ENCODE peak calls at places on chromosomes 7 and 10, in ten cellular contexts. X is osteoblast, B is GM23248, Z is H9, K is A549, J is astrocyte, V is heart right ventricle, O is uterus, P is AG04450, A is breast epithelium. W is an unnamed sample.

GRCh38 chr7:68821846-68822245 is 776.4 kb upstream of the AUTS2 start:
- DNase-seq in J (no peak), B (no peak), O (no peak), V (no peak), A (no peak), K (no peak), P (no peak), X (no peak), Z (no peak), W (no peak)

GRCh38 chr7:90599892-90600555 is 3.9 kb downstream of the CDK14 start:
- DNase-seq in A (no peak), X (no peak), O (no peak), J (no peak), Z (no peak), V (no peak), K (no peak), P (no peak), B (peak; percentile 52), W (no peak)

GRCh38 chr10:70355234-70356021 is 27.0 kb downstream of the LRRC20 start:
- DNase-seq in K (no peak), A (no peak), O (no peak), V (no peak), J (no peak), Z (no peak), B (no peak), P (no peak), X (no peak), W (no peak)

GRCh38 chr10:94224656-94225055 is 138.1 kb downstream of the NOC3L start:
- DNase-seq in X (peak; percentile 74), O (no peak), V (no peak), K (peak; percentile 45), P (no peak), J (peak; percentile 58), B (peak; percentile 81), A (no peak), Z (no peak), W (no peak)

GRCh38 chr7:143901360-143901709 is 641 bp downstream of the TCAF1 start:
- DNase-seq in P (no peak), B (peak; percentile 71), J (peak; percentile 60), A (peak; percentile 52), K (no peak), V (peak; percentile 39), Z (no peak), O (peak; percentile 45), X (no peak), W (no peak)

GRCh38 chr10:103244663-103245271 is 920 bp upstream of the RPEL1 start:
- DNase-seq in P (peak; percentile 66), Z (peak; percentile 85), B (peak; percentile 82), V (peak; percentile 48), O (peak; percentile 69), A (peak; percentile 76), K (peak; percentile 90), J (no peak), X (peak; percentile 97), W (peak; percentile 72)

GRCh38 chr7:106112972-106113421 is 885 bp upstream of the SYPL1 start:
- DNase-seq in A (no peak), Z (no peak), X (no peak), P (no peak), J (no peak), B (no peak), K (no peak), O (no peak), V (no peak), W (no peak)

GRCh38 chr7:7696458-7697119 is 21.8 kb downstream of the RPA3 start:
- DNase-seq in A (no peak), K (no peak), V (no peak), J (peak; percentile 49), O (no peak), P (no peak), Z (no peak), B (peak; percentile 65), X (no peak), W (peak; percentile 34)

GRCh38 chr10:83983578-83984255 is 155.6 kb upstream of the GHITM start:
- DNase-seq in A (no peak), Z (peak; percentile 66), V (no peak), O (no peak), B (no peak), K (peak; percentile 5), P (no peak), X (no peak), J (peak; percentile 27), W (no peak)

GRCh38 chr7:7534031-7534430 is 1.6 kb downstream of the COL28A1 start:
- DNase-seq in K (no peak), X (no peak), Z (no peak), P (no peak), V (no peak), B (no peak), O (no peak), A (no peak), J (no peak), W (no peak)

GRCh38 chr7:47724335-47724982 is 142.5 kb upstream of the TNS3 start:
- DNase-seq in K (peak; percentile 22), J (peak; percentile 90), B (peak; percentile 66), A (no peak), Z (peak; percentile 51), V (no peak), P (peak; percentile 82), O (no peak), X (peak; percentile 92), W (peak; percentile 75)

GRCh38 chr10:21524526-21525366 is 736 bp downstream of the SKIDA1 start:
- DNase-seq in B (peak; percentile 82), K (peak; percentile 53), J (peak; percentile 66), Z (no peak), O (no peak), P (no peak), A (no peak), V (no peak), X (peak; percentile 56), W (no peak)

GRCh38 chr7:2760098-2760889 is 72.3 kb downstream of the AMZ1 start:
- DNase-seq in Z (peak; percentile 67), B (peak; percentile 76), A (no peak), O (peak; percentile 72), V (peak; percentile 52), J (no peak), P (no peak), K (peak; percentile 87), X (peak; percentile 64), W (peak; percentile 42)

GRCh38 chr10:73576178-73576889 is 14.8 kb downstream of the USP54 start:
- DNase-seq in Z (no peak), A (no peak), P (peak; percentile 59), K (peak; percentile 19), X (peak; percentile 62), B (peak; percentile 93), J (peak; percentile 83), V (no peak), O (peak; percentile 80), W (no peak)

GRCh38 chr7:37371755-37372154 is 76.9 kb downstream of the ELMO1 start:
- DNase-seq in A (no peak), O (no peak), V (no peak), X (no peak), B (no peak), P (no peak), J (no peak), K (no peak), Z (no peak), W (no peak)

GRCh38 chr7:55325371-55325792 is 39.8 kb upstream of the LANCL2 start:
- DNase-seq in K (no peak), A (no peak), V (peak; percentile 43), P (peak; percentile 80), J (peak; percentile 95), X (peak; percentile 95), Z (no peak), B (peak; percentile 96), O (no peak), W (no peak)

GRCh38 chr10:94403034-94403822 is 887 bp downstream of the TBC1D12 start:
- DNase-seq in O (peak; percentile 33), A (peak; percentile 66), Z (peak; percentile 47), P (peak; percentile 16), B (peak; percentile 86), J (peak; percentile 67), K (peak; percentile 75), X (peak; percentile 85), V (peak; percentile 64), W (peak; percentile 58)

GRCh38 chr7:84617265-84618030 is 422.9 kb upstream of the SEMA3A start:
- DNase-seq in J (peak; percentile 41), X (no peak), Z (no peak), A (no peak), B (no peak), V (no peak), O (no peak), P (no peak), K (no peak), W (no peak)

GRCh38 chr7:123643495-123644428 is 11.9 kb upstream of the LMOD2 start:
- DNase-seq in V (no peak), A (no peak), X (peak; percentile 52), K (peak; percentile 13), Z (peak; percentile 74), P (no peak), B (peak; percentile 71), O (no peak), J (peak; percentile 77), W (peak; percentile 48)

DNA sequence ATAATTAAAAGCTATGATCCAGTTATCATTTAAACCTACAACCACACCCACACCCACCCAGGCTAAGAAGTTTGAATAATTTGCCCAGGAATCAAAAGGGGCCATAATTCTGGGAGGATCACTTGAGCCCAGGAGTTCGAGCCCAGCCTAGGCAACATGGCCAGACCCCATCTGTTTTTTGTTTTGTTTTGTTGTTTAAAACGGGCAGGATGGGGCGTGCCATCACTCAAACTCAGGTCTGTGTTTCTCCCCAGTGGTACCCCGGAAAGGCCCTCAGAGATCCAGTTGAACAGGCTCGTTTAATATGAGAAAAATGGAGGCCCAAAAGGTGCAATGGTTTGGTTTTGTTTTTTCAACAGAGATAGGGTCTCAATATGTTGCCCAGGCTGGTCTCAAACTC is 23.3 kb downstream of the HSPB1 start:
- DNase-seq in P (no peak), Z (no peak), K (no peak), X (no peak), V (no peak), B (no peak), J (no peak), A (no peak), O (no peak), W (no peak)
- H3K27ac ChIP-seq in P (peak overlapping the region; percentile 21), Z (no peak overlapping the region), K (peak overlapping the region; percentile 41), X (peak overlapping the region; percentile 82), V (peak overlapping the region; percentile 88), B (peak overlapping the region; percentile 44), J (no peak overlapping the region), A (no peak overlapping the region), O (no peak overlapping the region), W (no peak overlapping the region)

GRCh38 chr10:13991353-13991752 is 339.4 kb downstream of the FRMD4A start:
- DNase-seq in Z (no peak), J (no peak), O (no peak), A (no peak), V (no peak), B (no peak), X (no peak), P (no peak), K (no peak), W (no peak)
- H3K27ac ChIP-seq in Z (no peak overlapping the region), J (peak overlapping the region; percentile 62), O (peak overlapping the region; percentile 59), A (peak overlapping the region; percentile 90), V (peak overlapping the region; percentile 68), B (peak overlapping the region; percentile 10), X (peak overlapping the region; percentile 38), P (peak overlapping the region; percentile 52), K (no peak overlapping the region), W (no peak overlapping the region)

GRCh38 chr10:116080553-116080952 is 192.5 kb downstream of the GFRA1 start:
- DNase-seq in P (no peak), Z (peak; percentile 70), K (peak; percentile 9), V (no peak), O (no peak), A (no peak), J (peak; percentile 56), X (no peak), B (peak; percentile 35), W (no peak)
- H3K27ac ChIP-seq in P (no peak overlapping the region), Z (no peak overlapping the region), K (no peak overlapping the region), V (no peak overlapping the region), O (no peak overlapping the region), A (no peak overlapping the region), J (no peak overlapping the region), X (no peak overlapping the region), B (no peak overlapping the region), W (no peak overlapping the region)

GRCh38 chr7:118053353-118053752 is 130.6 kb upstream of the LSM8 start:
- DNase-seq in X (no peak), P (no peak), J (no peak), Z (no peak), K (no peak), V (no peak), B (no peak), O (no peak), A (no peak), W (no peak)
- H3K27ac ChIP-seq in X (no peak overlapping the region), P (no peak overlapping the region), J (no peak overlapping the region), Z (no peak overlapping the region), K (no peak overlapping the region), V (no peak overlapping the region), B (no peak overlapping the region), O (no peak overlapping the region), A (no peak overlapping the region), W (no peak overlapping the region)